ENCODE peak calls at places on chromosome 15, in seven cellular contexts. F is stimulated activated effector memory CD8-positive, alpha-beta T cell treated with anti-CD3 and anti-CD28 coated beads, Interleukin-12 subunit alpha, Interleukin-12 subunit beta, amount 100 ng/mL, for 72 hours; S is frontal cortex; U is astrocyte of the spinal cord; T is H9; G is activated CD8-positive, alpha-beta memory T cell treated with anti-CD3 and anti-CD28 coated beads for 4 hours; P is mesenteric fat pad. X is an unnamed sample.
A peak's percentile ranks its signal among the peaks of the same experiment; 100 is the strongest.

GRCh38 chr15:63601727-63602185 is 4.6 kb downstream of the FBXL22 start:
- DNase-seq in G (no peak), U (no peak), T (no peak), F (no peak), S (no peak), P (no peak), X (peak; percentile 15)

GRCh38 chr15:31397851-31398661 is 71.4 kb downstream of the KLF13 start:
- DNase-seq in T (peak; percentile 48), P (no peak), G (no peak), U (no peak), S (no peak), F (peak; percentile 39), X (no peak)

GRCh38 chr15:58440181-58440910 is 8.6 kb downstream of the LIPC start:
- DNase-seq in U (peak; percentile 12), G (no peak), F (no peak), P (no peak), T (no peak), S (peak; percentile 38), X (peak; percentile 97)

GRCh38 chr15:63595066-63595465 is 2.1 kb upstream of the FBXL22 start:
- DNase-seq in G (no peak), U (no peak), S (no peak), P (no peak), T (no peak), F (no peak), X (peak; percentile 42)

GRCh38 chr15:42691770-42692169 is 45.2 kb downstream of the CDAN1 start:
- DNase-seq in U (no peak), S (no peak), P (no peak), T (no peak), G (no peak), F (no peak), X (no peak)

GRCh38 chr15:84715442-84716035 is 400 bp downstream of the SEC11A start:
- DNase-seq in U (peak; percentile 43), T (no peak), S (no peak), F (no peak), G (no peak), P (no peak), X (peak; percentile 19)

GRCh38 chr15:64263567-64263966 is 92.4 kb downstream of the CSNK1G1 start:
- DNase-seq in U (no peak), G (no peak), T (no peak), P (no peak), F (no peak), S (no peak), X (no peak)

GRCh38 chr15:64844576-64845140 is 2.9 kb downstream of the PLEKHO2 start:
- DNase-seq in S (no peak), G (no peak), U (no peak), P (no peak), T (peak; percentile 24), F (peak; percentile 77), X (no peak)

GRCh38 chr15:42090375-42090774 is 4.0 kb downstream of the PLA2G4D start:
- DNase-seq in F (no peak), S (no peak), G (no peak), P (no peak), T (no peak), U (no peak), X (no peak)

GRCh38 chr15:77048135-77048866 is 22.6 kb downstream of the TSPAN3 start:
- DNase-seq in S (no peak), U (no peak), G (no peak), P (no peak), T (no peak), F (no peak), X (no peak)

GRCh38 chr15:63407612-63408011 is 26.0 kb upstream of the CA12 start:
- DNase-seq in S (no peak), P (no peak), U (no peak), G (no peak), F (no peak), T (no peak), X (no peak)

GRCh38 chr15:22257047-22257667 is 176.8 kb downstream of the OR4M2 start:
- DNase-seq in U (no peak), F (no peak), S (no peak), P (peak; percentile 91), G (no peak), T (no peak), X (no peak)

GRCh38 chr15:48759921-48760320 is 50.9 kb downstream of the CEP152 start:
- DNase-seq in G (no peak), S (no peak), P (no peak), F (no peak), U (no peak), T (no peak), X (no peak)

GRCh38 chr15:95799286-95800187 is 531.0 kb upstream of the NR2F2 start:
- DNase-seq in F (no peak), G (no peak), U (peak; percentile 87), T (no peak), P (no peak), S (no peak), X (peak; percentile 92)

GRCh38 chr15:73369073-73369694 is 426 bp upstream of the HCN4 start:
- DNase-seq in F (no peak), T (no peak), U (no peak), S (no peak), G (no peak), P (no peak), X (no peak)

GRCh38 chr15:74136584-74137543 is 6.5 kb downstream of the ISLR2 start:
- DNase-seq in T (no peak), S (no peak), F (no peak), G (no peak), P (no peak), U (no peak), X (no peak)

GRCh38 chr15:45138814-45139765 is 9.3 kb downstream of the DUOX1 start:
- DNase-seq in T (no peak), S (no peak), G (no peak), F (no peak), P (no peak), U (no peak), X (no peak)

GRCh38 chr15:42155546-42156265 is 730 bp downstream of the PLA2G4F start:
- DNase-seq in U (no peak), T (no peak), G (no peak), P (peak; percentile 86), F (no peak), S (no peak), X (peak; percentile 7)

GRCh38 chr15:79002631-79003030 is 57.8 kb upstream of the CTSH start:
- DNase-seq in U (no peak), T (no peak), S (no peak), P (no peak), F (no peak), G (no peak), X (peak; percentile 61)

GRCh38 chr15:29270169-29270955 is 740 bp upstream of the NSMCE3 start:
- DNase-seq in T (no peak), S (no peak), P (no peak), F (peak; percentile 62), U (peak; percentile 44), G (no peak), X (peak; percentile 14)

GRCh38 chr15:25605171-25605570 is 166.3 kb upstream of the UBE3A start:
- DNase-seq in T (no peak), S (no peak), F (no peak), P (no peak), U (no peak), G (no peak), X (no peak)

GRCh38 chr15:73936181-73936580 is 9.9 kb downstream of the LOXL1 start:
- DNase-seq in T (no peak), F (no peak), U (peak; percentile 62), G (no peak), S (no peak), P (no peak), X (no peak)

GRCh38 chr15:31157644-31158069 is 56.1 kb upstream of the TRPM1 start:
- DNase-seq in F (no peak), S (no peak), P (no peak), G (no peak), T (no peak), U (no peak), X (no peak)

GRCh38 chr15:82942691-82943090 is 9.8 kb downstream of the HOMER2 start:
- DNase-seq in P (no peak), U (peak; percentile 14), T (no peak), F (no peak), G (no peak), S (no peak), X (peak; percentile 82)

GRCh38 chr15:65962187-65962586 is 92.9 kb downstream of the RAB11A start:
- DNase-seq in P (no peak), G (no peak), S (no peak), F (no peak), T (no peak), U (no peak), X (no peak)

GRCh38 chr15:68218847-68219798 is 10.4 kb downstream of the CLN6 start:
- DNase-seq in T (no peak), S (peak; percentile 7), F (no peak), G (no peak), P (peak; percentile 67), U (no peak), X (no peak)

GRCh38 chr15:42385206-42385979 is 26.1 kb downstream of the CAPN3 start:
- DNase-seq in T (peak; percentile 80), F (peak; percentile 66), P (no peak), U (peak; percentile 43), S (no peak), G (no peak), X (peak; percentile 26)

GRCh38 chr15:36954486-36954885 is 145.9 kb downstream of the MEIS2 start:
- DNase-seq in F (no peak), S (no peak), U (peak; percentile 41), T (no peak), P (no peak), G (no peak), X (peak; percentile 33)

GRCh38 chr15:62287066-62287857 is 122.2 kb upstream of the C2CD4B start:
- DNase-seq in T (no peak), G (no peak), U (no peak), S (no peak), P (no peak), F (no peak), X (no peak)

GRCh38 chr15:40104296-40104864 is 4.3 kb downstream of the BMF start:
- DNase-seq in G (no peak), P (no peak), F (no peak), S (no peak), U (no peak), T (no peak), X (no peak)

GRCh38 chr15:73683624-73684536 is at the start of gene CD276:
- DNase-seq in G (no peak), F (no peak), S (peak; percentile 80), P (no peak), U (peak; percentile 62), T (peak; percentile 82), X (peak; percentile 65)

GRCh38 chr15:52427804-52428203 is 100.9 kb downstream of the MYO5A start:
- DNase-seq in G (no peak), S (no peak), U (peak; percentile 66), T (no peak), F (no peak), P (no peak), X (peak; percentile 94)

GRCh38 chr15:73457334-73457733 is 14.4 kb downstream of the REC114 start:
- DNase-seq in S (no peak), U (no peak), F (no peak), G (no peak), T (no peak), P (no peak), X (no peak)

GRCh38 chr15:91068966-91069365 is 31.1 kb upstream of the SV2B start:
- DNase-seq in T (no peak), S (no peak), P (no peak), U (no peak), F (no peak), G (no peak), X (no peak)

GRCh38 chr15:57477736-57478522 is 101.6 kb downstream of the CGNL1 start:
- DNase-seq in S (no peak), G (no peak), P (no peak), F (no peak), T (peak; percentile 47), U (no peak), X (no peak)

GRCh38 chr15:61102281-61102680 is 126.8 kb downstream of the RORA start:
- DNase-seq in T (no peak), F (no peak), P (no peak), U (no peak), S (no peak), G (no peak), X (no peak)

GRCh38 chr15:101347454-101347853 is 52.4 kb upstream of the SNRPA1 start:
- DNase-seq in P (no peak), G (no peak), F (no peak), S (no peak), T (no peak), U (no peak), X (no peak)

GRCh38 chr15:39084683-39085530 is 496.0 kb upstream of the THBS1 start:
- DNase-seq in P (no peak), T (no peak), U (peak; percentile 28), G (no peak), S (peak; percentile 12), F (no peak), X (no peak)